ENCODE peak calls at places on chromosomes 3 and 15, in eight cellular contexts. E is progenitor cell of endocrine pancreas; R is AG08395; I is stimulated activated naive CD8-positive, alpha-beta T cell treated with anti-CD3 and anti-CD28 coated beads, Interleukin-15, Interleukin-2, amounts not matched to agents 100 U/mL and 50 U/mL, for 24 hours; Z is non-pigmented ciliary epithelial cell; X is nephron progenitor cell; C is RCC 7860; V is activated B cell treated with CpG ODN at 0.5 μM for 24 hours. B is an unnamed sample.

GRCh38 chr3:37599186-37599585 is 262.5 kb upstream of the CTDSPL start:
- DNase-seq in I (no peak), R (no peak), C (no peak), V (no peak), Z (no peak), X (no peak), E (no peak), B (no peak)

GRCh38 chr3:169913270-169913780 is 2.0 kb downstream of the SAMD7 start:
- DNase-seq in V (no peak), E (no peak), Z (no peak), X (no peak), R (no peak), I (no peak), C (no peak), B (no peak)

GRCh38 chr3:149020196-149020838 is 29.0 kb downstream of the GYG1 start:
- DNase-seq in I (no peak), C (no peak), Z (no peak), E (no peak), V (no peak), R (no peak), X (no peak), B (no peak)

GRCh38 chr15:77070500-77071337 is at the start of gene TSPAN3:
- DNase-seq in R (peak; percentile 95), E (peak; percentile 95), C (peak; percentile 79), Z (peak; percentile 51), V (peak; percentile 95), X (peak; percentile 96), I (peak; percentile 95), B (peak; percentile 81)

GRCh38 chr3:10915395-10915794 is 77.2 kb upstream of the SLC6A1 start:
- DNase-seq in C (no peak), V (no peak), R (no peak), E (no peak), X (no peak), Z (no peak), I (no peak), B (no peak)

GRCh38 chr3:111227216-111227615 is 155.6 kb downstream of the NECTIN3 start:
- DNase-seq in E (no peak), I (no peak), Z (peak; percentile 42), X (no peak), V (no peak), C (peak; percentile 47), R (peak; percentile 70), B (peak; percentile 56)

GRCh38 chr15:99051308-99051707 is 43.7 kb upstream of the PGPEP1L start:
- DNase-seq in E (no peak), C (no peak), V (no peak), I (no peak), R (no peak), Z (no peak), X (no peak), B (no peak)

GRCh38 chr3:26639339-26639738 is 16.8 kb downstream of the LRRC3B start:
- DNase-seq in X (no peak), Z (no peak), R (no peak), I (no peak), V (no peak), C (no peak), E (no peak), B (no peak)

GRCh38 chr15:28995193-28995592 is 109.4 kb downstream of the APBA2 start:
- DNase-seq in I (no peak), X (no peak), R (no peak), C (no peak), Z (no peak), V (no peak), E (no peak), B (no peak)